ENCODE peak calls at places on chromosomes 16 and 17, in four cellular contexts. H, X, K and L are unnamed samples.

GRCh38 chr16:10668322-10669045 is 26.2 kb downstream of the TEKT5 start:
- DNase-seq in H (peak; percentile 25), X (peak; percentile 70), K (no peak), L (peak; percentile 65)

GRCh38 chr16:88782454-88783390 is 2.3 kb downstream of the PIEZO1 start:
- DNase-seq in H (peak; percentile 40), X (no peak), K (no peak), L (no peak)

GRCh38 chr17:18992454-18993130 is 12.0 kb downstream of the FAM83G start:
- DNase-seq in H (no peak), X (no peak), K (peak; percentile 49), L (no peak)

GRCh38 chr17:7782237-7782636 is 51.8 kb upstream of the KDM6B start:
- DNase-seq in H (peak; percentile 67), X (no peak), K (no peak), L (no peak)

GRCh38 chr16:50396770-50397525 is 28.2 kb upstream of the BRD7 start:
- DNase-seq in H (no peak), X (peak; percentile 83), K (peak; percentile 23), L (no peak)

GRCh38 chr17:34254651-34255380 is at the start of gene CCL2:
- DNase-seq in H (peak; percentile 95), X (peak; percentile 28), K (peak; percentile 69), L (peak; percentile 49)

GRCh38 chr16:27272076-27272475 is 3.5 kb upstream of the NSMCE1 start:
- DNase-seq in H (no peak), X (no peak), K (no peak), L (no peak)

GRCh38 chr16:15606521-15607220 is 36.3 kb downstream of the MARF1 start:
- DNase-seq in H (no peak), X (no peak), K (no peak), L (no peak)

GRCh38 chr16:20868890-20869289 is 31.3 kb downstream of the DCUN1D3 start:
- DNase-seq in H (peak; percentile 86), X (peak; percentile 62), K (peak; percentile 80), L (no peak)

GRCh38 chr17:36182176-36183000 is 6.0 kb upstream of the TBC1D3B start:
- DNase-seq in H (peak; percentile 45), X (no peak), K (no peak), L (peak; percentile 44)

GRCh38 chr17:52751051-52751450 is 592.5 kb upstream of the CA10 start:
- DNase-seq in H (no peak), X (no peak), K (no peak), L (no peak)

GRCh38 chr16:70685938-70686375 is at the start of gene MTSS2:
- DNase-seq in H (peak; percentile 92), X (peak; percentile 76), K (peak; percentile 83), L (peak; percentile 78)

GRCh38 chr17:50027639-50028206 is 28.2 kb upstream of the ITGA3 start:
- DNase-seq in H (peak; percentile 93), X (peak; percentile 97), K (peak; percentile 68), L (no peak)

GRCh38 chr17:81912441-81913309 is 1.5 kb upstream of the PCYT2 start:
- DNase-seq in H (no peak), X (peak; percentile 68), K (no peak), L (no peak)

GRCh38 chr17:44159519-44160210 is 10.8 kb upstream of the ASB16 start:
- DNase-seq in H (peak; percentile 37), X (no peak), K (no peak), L (no peak)

GRCh38 chr17:32859857-32860525 is 16.9 kb downstream of the MYO1D start:
- DNase-seq in H (no peak), X (no peak), K (no peak), L (no peak)

GRCh38 chr16:87540072-87540976 is 47.5 kb upstream of the ZCCHC14 start:
- DNase-seq in H (no peak), X (no peak), K (no peak), L (no peak)

GRCh38 chr17:35171834-35172233 is 22.4 kb downstream of the SLC35G3 start:
- DNase-seq in H (peak; percentile 9), X (no peak), K (no peak), L (no peak)

GRCh38 chr16:56328276-56329022 is 96.9 kb downstream of the AMFR start:
- DNase-seq in H (no peak), X (no peak), K (no peak), L (no peak)

GRCh38 chr17:79126139-79126538 is 51.5 kb downstream of the ENGASE start:
- DNase-seq in H (no peak), X (peak; percentile 40), K (no peak), L (no peak)

GRCh38 chr16:85245307-85246172 is 133.3 kb upstream of the CIBAR2 start:
- DNase-seq in H (peak; percentile 85), X (peak; percentile 70), K (peak; percentile 57), L (peak; percentile 75)

GRCh38 chr17:4509923-4510614 is 11.4 kb downstream of the SPNS2 start:
- DNase-seq in H (no peak), X (no peak), K (no peak), L (no peak)

GRCh38 chr17:41792835-41793748 is 6.6 kb upstream of the JUP start:
- DNase-seq in H (peak; percentile 90), X (peak; percentile 97), K (peak; percentile 71), L (no peak)

GRCh38 chr16:48531011-48531962 is 78.7 kb downstream of the N4BP1 start:
- DNase-seq in H (peak; percentile 60), X (no peak), K (no peak), L (no peak)

GRCh38 chr17:57424777-57425188 is 168.5 kb downstream of the MSI2 start:
- DNase-seq in H (peak; percentile 35), X (no peak), K (no peak), L (peak; percentile 40)

GRCh38 chr17:76840884-76841775 is 27.1 kb upstream of the MGAT5B start:
- DNase-seq in H (no peak), X (no peak), K (no peak), L (no peak)

GRCh38 chr17:59650642-59651041 is 30.9 kb downstream of the CLTC start:
- DNase-seq in H (no peak), X (no peak), K (no peak), L (no peak)

GRCh38 chr17:42623732-42624596 is 14.5 kb downstream of the TUBG1 start:
- DNase-seq in H (peak; percentile 42), X (peak; percentile 55), K (no peak), L (no peak)

GRCh38 chr17:41785091-41785875 is 1.2 kb downstream of the JUP start:
- DNase-seq in H (peak; percentile 60), X (peak; percentile 72), K (no peak), L (peak; percentile 86)

GRCh38 chr17:70168044-70168978 is 1.0 kb upstream of the KCNJ2 start:
- DNase-seq in H (peak; percentile 55), X (peak; percentile 37), K (peak; percentile 66), L (peak; percentile 64)

GRCh38 chr17:62966426-62967110 is 533 bp downstream of the TANC2 start:
- DNase-seq in H (no peak), X (peak; percentile 11), K (peak; percentile 69), L (peak; percentile 41)

DNA sequence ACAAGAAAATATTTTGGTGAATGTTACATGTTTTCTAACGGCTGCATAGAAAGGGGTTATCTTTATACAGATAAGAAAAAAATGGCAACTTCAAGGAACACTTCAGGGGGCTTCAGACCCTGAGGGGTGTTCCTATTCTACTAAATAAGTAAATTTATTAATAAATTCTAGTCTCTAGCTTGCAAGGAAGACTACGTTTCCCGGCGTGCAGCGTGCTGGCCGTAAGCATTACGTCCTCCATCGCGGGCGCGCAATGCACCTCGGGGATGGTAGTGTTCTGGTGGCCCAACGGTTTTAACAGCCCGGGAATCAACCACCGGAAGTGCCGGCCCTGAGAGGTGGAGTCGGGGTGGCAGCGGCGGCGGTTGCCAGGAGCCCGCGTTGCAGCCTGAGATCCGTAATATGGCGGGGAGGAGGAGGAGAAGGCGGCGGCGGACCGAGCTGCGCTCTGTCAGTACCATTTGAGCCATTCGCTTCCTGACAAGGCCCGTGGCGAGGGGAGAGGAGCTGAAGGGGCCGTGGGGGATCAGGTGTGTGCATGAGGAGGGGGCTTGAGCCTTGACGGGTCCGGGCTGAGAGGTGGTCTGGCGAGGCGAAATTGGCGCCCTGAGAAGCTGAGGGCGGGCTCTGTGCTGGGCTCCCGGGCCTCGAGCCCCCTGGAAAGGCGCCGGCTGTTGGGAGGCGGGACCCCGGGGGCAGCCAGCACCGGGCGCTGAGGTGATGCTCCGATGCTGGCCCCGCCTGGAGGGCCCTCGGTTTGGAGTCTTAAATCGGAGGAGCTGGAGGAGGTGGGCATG is at the start of gene CCP110:
- DNase-seq in H (peak; percentile 97), X (peak; percentile 98), K (peak; percentile 98), L (peak; percentile 89)
- TF ChIP-seq CTCF in H (no peak), X (no peak), K (no peak), L (no peak)

GRCh38 chr16:1923299-1924034 is 5.3 kb upstream of the HS3ST6 start:
- DNase-seq in H (peak; percentile 49), X (peak; percentile 60), K (no peak), L (no peak)
- TF ChIP-seq CTCF in H (peak; percentile 17), X (peak; percentile 22), K (no peak), L (peak; percentile 24)

GRCh38 chr17:15231851-15232516 is 33.1 kb downstream of the PMP22 start:
- DNase-seq in H (no peak), X (no peak), K (no peak), L (no peak)

GRCh38 chr17:15233971-15234370 is 31.2 kb downstream of the PMP22 start:
- DNase-seq in H (no peak), X (no peak), K (no peak), L (no peak)

GRCh38 chr17:15230866-15231265 is 34.3 kb downstream of the PMP22 start:
- DNase-seq in H (no peak), X (no peak), K (no peak), L (no peak)

GRCh38 chr17:15232517-15232915 is 32.6 kb downstream of the PMP22 start:
- DNase-seq in H (peak; percentile 20), X (no peak), K (no peak), L (no peak)

GRCh38 chr17:15233022-15233805 is 31.9 kb downstream of the PMP22 start:
- DNase-seq in H (peak; percentile 53), X (no peak), K (no peak), L (no peak)
- TF ChIP-seq CTCF in H (peak; percentile 53), X (no peak), K (no peak), L (no peak)

GRCh38 chr17:14300628-14301278 is at the start of gene HS3ST3B1:
- DNase-seq in H (peak; percentile 100), X (peak; percentile 97), K (peak; percentile 99), L (peak; percentile 97)
- TF ChIP-seq CTCF in H (peak; percentile 15), X (no peak), K (no peak), L (no peak)

GRCh38 chr16:83794874-83795273 is 12.9 kb upstream of the HSBP1 start:
- DNase-seq in H (no peak), X (no peak), K (no peak), L (no peak)

GRCh38 chr16:83791916-83792315 is 15.9 kb upstream of the HSBP1 start:
- DNase-seq in H (no peak), X (no peak), K (no peak), L (no peak)

GRCh38 chr16:83793179-83793578 is 14.6 kb upstream of the HSBP1 start:
- DNase-seq in H (no peak), X (no peak), K (no peak), L (no peak)

GRCh38 chr16:83789642-83790401 is 18.0 kb upstream of the HSBP1 start:
- DNase-seq in H (no peak), X (no peak), K (no peak), L (no peak)

GRCh38 chr16:83792391-83792790 is 15.4 kb upstream of the HSBP1 start:
- DNase-seq in H (no peak), X (no peak), K (no peak), L (no peak)
- TF ChIP-seq CTCF in H (no peak), X (no peak), K (no peak), L (no peak)